ENCODE peak calls at places on chromosome 17, in nine cellular contexts. P, X, S, K, L, Y, U, E and H are unnamed samples.

GRCh38 chr17:57687642-57688041 is 57.5 kb downstream of the CCDC182 start:
- DNase-seq in X (no peak), Y (no peak), K (no peak), S (no peak), L (no peak), E (no peak), P (no peak), U (no peak), H (no peak)

GRCh38 chr17:27446569-27447301 is 9.5 kb upstream of the KSR1 start:
- DNase-seq in K (no peak), S (no peak), U (no peak), L (peak; percentile 56), P (no peak), E (no peak), X (no peak), Y (no peak), H (no peak)

GRCh38 chr17:31566247-31566991 is 174.9 kb downstream of the RAB11FIP4 start:
- DNase-seq in L (no peak), S (no peak), E (no peak), X (no peak), K (no peak), P (no peak), Y (no peak), U (no peak), H (no peak)

GRCh38 chr17:68431661-68432071 is 25.6 kb downstream of the WIPI1 start:
- DNase-seq in L (peak; percentile 41), K (no peak), X (no peak), Y (no peak), E (no peak), U (no peak), S (no peak), P (no peak), H (peak; percentile 50)

GRCh38 chr17:68439656-68440290 is 17.5 kb downstream of the WIPI1 start:
- DNase-seq in Y (no peak), L (no peak), E (no peak), K (no peak), P (no peak), S (no peak), U (no peak), X (no peak), H (no peak)

GRCh38 chr17:29835438-29836351 is 94.3 kb downstream of the SSH2 start:
- DNase-seq in Y (no peak), S (no peak), X (peak; percentile 54), E (peak; percentile 39), L (no peak), K (no peak), U (no peak), P (no peak), H (peak; percentile 13)

GRCh38 chr17:43169561-43170139 is 1.4 kb upstream of the NBR1 start:
- DNase-seq in P (peak; percentile 56), E (peak; percentile 42), L (peak; percentile 59), K (no peak), Y (no peak), X (peak; percentile 66), U (peak; percentile 72), S (no peak), H (peak; percentile 62)

GRCh38 chr17:48278755-48279491 is 151.1 kb downstream of the SKAP1 start:
- DNase-seq in Y (no peak), U (no peak), P (no peak), X (no peak), K (no peak), E (peak; percentile 16), L (no peak), S (no peak), H (no peak)

GRCh38 chr17:4175921-4176802 is 33.2 kb downstream of the CYB5D2 start:
- DNase-seq in U (no peak), Y (no peak), L (no peak), X (no peak), E (no peak), P (no peak), S (no peak), K (no peak), H (no peak)

DNA sequence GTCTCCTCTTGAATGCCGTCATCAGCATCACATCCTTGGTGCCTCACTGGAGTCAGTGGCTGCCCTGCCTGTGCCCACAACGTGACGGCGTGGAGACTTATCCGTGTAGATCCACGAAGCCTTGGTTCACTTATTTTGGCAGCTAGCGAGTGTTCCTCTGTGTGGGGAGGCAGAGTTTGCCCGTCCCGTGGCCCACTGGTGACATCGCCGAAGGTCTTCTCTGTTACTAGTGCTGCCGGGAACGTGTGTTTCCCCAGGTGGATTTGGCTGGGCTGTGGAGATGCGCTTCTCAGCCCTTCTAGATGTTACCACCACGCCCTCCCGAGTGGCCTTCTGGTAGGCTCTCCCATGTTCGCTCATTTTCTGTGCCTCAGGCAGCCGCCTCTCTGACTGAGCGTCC is 169.6 kb downstream of the SEC14L1 start:
- DNase-seq in E (no peak), S (no peak), U (no peak), L (no peak), K (no peak), P (no peak), Y (no peak), X (no peak), H (no peak)
- TF ChIP-seq EP300 in E (no peak), S (no peak), U (no peak), L (no peak), K (no peak), P (no peak), Y (no peak), X (no peak), H (no peak)

DNA sequence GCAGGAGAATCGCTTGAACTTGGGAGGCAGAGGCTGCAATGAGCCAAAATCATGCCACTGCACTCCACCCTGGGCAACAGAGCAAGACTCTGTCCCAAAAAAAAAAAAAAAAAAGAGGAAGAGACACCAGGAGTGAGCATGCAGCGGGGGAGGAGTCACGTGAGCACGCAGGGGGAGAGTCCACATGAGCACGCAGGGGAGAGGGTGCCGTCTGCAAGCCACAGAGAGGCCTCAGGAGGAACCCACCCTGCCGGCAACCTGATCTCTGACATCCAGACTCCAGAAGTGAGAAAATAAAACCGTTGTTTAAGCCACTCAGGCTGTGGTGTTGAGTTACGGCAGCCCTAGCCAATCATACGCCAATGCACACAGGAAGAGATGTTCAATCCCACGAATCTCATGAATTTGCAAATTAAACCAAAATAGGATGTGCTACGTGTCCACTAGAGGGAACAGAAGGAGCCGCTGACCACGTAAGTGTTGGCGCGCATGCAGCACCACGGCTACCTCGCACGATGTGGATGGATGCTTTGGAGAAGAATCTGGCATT is 42.2 kb downstream of the CCDC57 start:
- DNase-seq in K (no peak), L (peak; percentile 66), P (no peak), S (peak; percentile 38), E (no peak), Y (no peak), X (no peak), U (no peak), H (no peak)
- TF ChIP-seq EP300 in K (no peak), L (peak; percentile 13), P (no peak), S (no peak), E (no peak), Y (no peak), X (no peak), U (no peak), H (no peak)

GRCh38 chr17:50672831-50673551 is 34.7 kb downstream of the ANKRD40 start:
- DNase-seq in Y (no peak), X (no peak), K (no peak), U (peak; percentile 53), E (no peak), S (no peak), P (no peak), L (no peak), H (no peak)
- TF ChIP-seq EP300 in Y (no peak), X (no peak), K (no peak), U (no peak), E (no peak), S (no peak), P (no peak), L (no peak), H (no peak)

DNA sequence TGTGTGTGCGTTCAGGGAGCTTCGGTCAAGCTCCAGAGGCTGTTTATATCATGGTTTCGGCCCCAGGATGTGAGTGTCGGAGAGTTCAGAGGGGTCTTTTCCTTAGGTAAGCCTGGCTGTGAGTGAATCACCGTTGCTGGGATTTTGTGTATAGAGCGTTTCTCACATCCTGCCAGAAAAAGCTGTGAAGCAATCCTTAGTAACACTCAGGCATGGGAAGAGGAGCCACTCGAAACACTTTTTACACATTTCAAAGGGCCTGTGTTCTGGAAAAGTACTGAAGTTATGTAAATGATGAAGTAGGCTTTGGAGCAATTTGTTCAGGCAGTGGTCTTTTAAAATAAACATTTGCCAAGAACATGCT is 667 bp downstream of the PGS1 start:
- DNase-seq in P (no peak), L (no peak), K (no peak), U (no peak), S (no peak), E (no peak), X (no peak), Y (no peak), H (no peak)
- TF ChIP-seq EP300 in P (no peak), L (no peak), K (no peak), U (no peak), S (no peak), E (no peak), X (no peak), Y (peak; percentile 6), H (no peak)

DNA sequence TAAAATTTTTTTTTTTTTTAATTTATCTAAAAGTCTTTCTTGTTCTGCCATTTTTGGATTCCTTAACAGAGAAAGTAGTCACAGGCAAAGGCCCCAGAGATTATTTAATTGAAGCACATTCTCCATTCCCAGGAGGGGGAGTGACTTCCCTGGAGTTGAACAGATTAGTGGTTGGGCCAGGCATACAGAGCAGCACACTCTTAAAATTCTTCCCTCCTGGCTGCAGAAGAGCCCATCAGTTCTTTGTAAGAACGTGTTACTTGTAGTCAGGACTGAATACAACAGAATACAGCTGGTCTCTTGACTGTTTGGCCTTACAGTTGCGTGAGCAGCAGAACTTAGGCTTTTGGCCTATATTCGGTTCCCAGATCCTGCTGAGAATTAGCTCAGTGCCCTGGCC is 1.8 kb downstream of the ALKBH5 start:
- DNase-seq in L (no peak), Y (no peak), E (no peak), S (no peak), K (no peak), P (no peak), U (no peak), X (no peak), H (no peak)
- TF ChIP-seq EP300 in L (no peak), Y (no peak), E (no peak), S (no peak), K (no peak), P (no peak), U (no peak), X (no peak), H (no peak)

GRCh38 chr17:39022961-39023360 is 55.8 kb upstream of the FBXO47 start:
- DNase-seq in L (no peak), X (no peak), S (no peak), U (no peak), Y (no peak), P (no peak), K (no peak), E (no peak), H (no peak)

GRCh38 chr17:39028690-39029089 is 61.5 kb upstream of the FBXO47 start:
- DNase-seq in L (no peak), X (no peak), E (no peak), U (no peak), P (no peak), S (no peak), Y (no peak), K (no peak), H (no peak)

GRCh38 chr17:39027440-39028035 is 60.3 kb upstream of the FBXO47 start:
- DNase-seq in P (no peak), X (no peak), Y (no peak), U (no peak), K (no peak), L (no peak), S (no peak), E (peak; percentile 11), H (no peak)

GRCh38 chr17:39027037-39027436 is 59.8 kb upstream of the FBXO47 start:
- DNase-seq in K (no peak), E (peak; percentile 75), U (peak; percentile 87), P (peak; percentile 66), Y (no peak), L (peak; percentile 20), X (peak; percentile 76), S (peak; percentile 46), H (no peak)
- TF ChIP-seq EP300 in K (no peak), E (no peak), U (no peak), P (no peak), Y (no peak), L (no peak), X (no peak), S (no peak), H (no peak)